ENCODE peak calls at places on chromosomes 3 and 15, in eight cellular contexts. O, D, N, R, K, M, L and Y are unnamed samples.

GRCh38 chr3:38479431-38480092 is 16.6 kb upstream of the EXOG start:
- DNase-seq in O (peak), D (peak), N (no peak), R (peak), K (peak), M (peak), L (peak), Y (peak)

GRCh38 chr15:88247914-88248313 is 8.6 kb downstream of the NTRK3 start:
- DNase-seq in O (no peak), D (no peak), N (no peak), R (no peak), K (no peak), M (no peak), L (no peak), Y (no peak)

GRCh38 chr3:154427685-154428291 is 2.2 kb downstream of the GPR149 start:
- DNase-seq in O (no peak), D (peak), N (no peak), R (no peak), K (no peak), M (no peak), L (no peak), Y (no peak)

GRCh38 chr15:57542505-57542817 is 49.2 kb upstream of the MYZAP start:
- DNase-seq in O (no peak), D (no peak), N (no peak), R (no peak), K (no peak), M (no peak), L (no peak), Y (no peak)

GRCh38 chr3:57173687-57174086 is 8.5 kb upstream of the IL17RD start:
- DNase-seq in O (no peak), D (no peak), N (no peak), R (no peak), K (no peak), M (no peak), L (no peak), Y (no peak)

GRCh38 chr3:130395916-130396315 is 50.4 kb downstream of the COL6A5 start:
- DNase-seq in O (no peak), D (no peak), N (peak), R (no peak), K (no peak), M (no peak), L (no peak), Y (no peak)

GRCh38 chr3:94285874-94286273 is 223.0 kb downstream of the NSUN3 start:
- DNase-seq in O (no peak), D (no peak), N (no peak), R (no peak), K (no peak), M (no peak), L (no peak), Y (no peak)

GRCh38 chr3:23489338-23490158 is 286.4 kb downstream of the UBE2E2 start:
- DNase-seq in O (no peak), D (no peak), N (no peak), R (no peak), K (no peak), M (no peak), L (no peak), Y (no peak)

GRCh38 chr3:58688563-58688962 is 22.0 kb upstream of the FAM3D start:
- DNase-seq in O (no peak), D (no peak), N (no peak), R (no peak), K (peak), M (no peak), L (no peak), Y (no peak)

GRCh38 chr15:38996111-38996541 is 431.5 kb upstream of the RASGRP1 start:
- DNase-seq in O (no peak), D (no peak), N (peak), R (no peak), K (no peak), M (no peak), L (no peak), Y (no peak)

GRCh38 chr15:63439536-63440264 is 58.1 kb upstream of the CA12 start:
- DNase-seq in O (no peak), D (no peak), N (no peak), R (no peak), K (no peak), M (no peak), L (no peak), Y (peak)

GRCh38 chr3:43087249-43087776 is 18.6 kb downstream of the POMGNT2 start:
- DNase-seq in O (no peak), D (no peak), N (no peak), R (no peak), K (no peak), M (no peak), L (no peak), Y (no peak)
- TF ChIP-seq CTCF in O (no peak), D (no peak), N (no peak), R (peak), K (no peak), M (no peak), L (no peak), Y (no peak)

DNA sequence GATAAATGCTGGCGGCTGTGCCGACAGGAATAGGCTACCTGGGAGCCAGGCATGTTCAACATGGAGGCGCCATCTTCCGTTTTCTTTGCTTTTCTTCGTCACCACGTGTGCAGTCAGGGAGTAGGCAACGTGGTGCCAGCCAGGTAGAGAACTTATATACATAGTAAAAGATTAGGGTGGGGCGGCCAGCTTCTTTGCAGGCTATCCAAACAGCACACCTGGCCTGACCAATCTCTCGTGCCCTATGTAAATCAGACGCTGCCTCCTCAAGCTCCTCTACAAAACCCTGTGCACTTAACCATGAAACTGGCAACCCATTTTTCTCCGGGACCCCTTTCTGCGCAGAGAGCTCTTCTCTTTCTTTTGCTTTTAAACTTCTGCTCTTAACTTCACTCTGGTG is 28.6 kb upstream of the OR5K4 start:
- DNase-seq in O (no peak), D (peak), N (no peak), R (peak), K (peak), M (no peak), L (no peak), Y (no peak)
- TF ChIP-seq CTCF in O (no peak), D (no peak), N (no peak), R (no peak), K (no peak), M (no peak), L (no peak), Y (no peak)

GRCh38 chr3:106208979-106209378 is 340.2 kb upstream of the CBLB start:
- DNase-seq in O (no peak), D (no peak), N (no peak), R (no peak), K (peak), M (no peak), L (no peak), Y (no peak)
- TF ChIP-seq CTCF in O (no peak), D (no peak), N (no peak), R (no peak), K (no peak), M (no peak), L (peak), Y (peak)

GRCh38 chr15:55990071-55990470 is 3.3 kb downstream of the NEDD4 start:
- DNase-seq in O (no peak), D (no peak), N (no peak), R (no peak), K (no peak), M (no peak), L (no peak), Y (no peak)

GRCh38 chr15:55992769-55993110 is 672 bp downstream of the NEDD4 start:
- DNase-seq in O (no peak), D (no peak), N (no peak), R (no peak), K (no peak), M (no peak), L (no peak), Y (no peak)

GRCh38 chr15:55990516-55990915 is 2.9 kb downstream of the NEDD4 start:
- DNase-seq in O (no peak), D (no peak), N (no peak), R (no peak), K (no peak), M (no peak), L (no peak), Y (no peak)

GRCh38 chr15:55991841-55992768 is 1.3 kb downstream of the NEDD4 start:
- DNase-seq in O (no peak), D (no peak), N (no peak), R (no peak), K (no peak), M (no peak), L (no peak), Y (no peak)

GRCh38 chr15:55990986-55991385 is 2.4 kb downstream of the NEDD4 start:
- DNase-seq in O (no peak), D (no peak), N (no peak), R (no peak), K (no peak), M (no peak), L (no peak), Y (no peak)
- TF ChIP-seq CTCF in O (no peak), D (no peak), N (no peak), R (no peak), K (no peak), M (no peak), L (no peak), Y (no peak)

GRCh38 chr3:127367593-127367992 is 79.7 kb upstream of the PRR20G start:
- DNase-seq in O (no peak), D (no peak), N (no peak), R (no peak), K (no peak), M (no peak), L (no peak), Y (no peak)

GRCh38 chr3:127369356-127369935 is 81.6 kb upstream of the PRR20G start:
- DNase-seq in O (no peak), D (no peak), N (no peak), R (no peak), K (no peak), M (no peak), L (no peak), Y (no peak)

GRCh38 chr3:127365383-127365782 is 77.5 kb upstream of the PRR20G start:
- DNase-seq in O (no peak), D (no peak), N (no peak), R (no peak), K (peak), M (no peak), L (no peak), Y (no peak)

GRCh38 chr3:127368186-127369032 is 80.6 kb upstream of the PRR20G start:
- DNase-seq in O (no peak), D (no peak), N (no peak), R (no peak), K (no peak), M (no peak), L (no peak), Y (no peak)

GRCh38 chr3:127366383-127366782 is 78.5 kb upstream of the PRR20G start:
- DNase-seq in O (no peak), D (peak), N (no peak), R (no peak), K (no peak), M (no peak), L (no peak), Y (no peak)
- TF ChIP-seq CTCF in O (peak), D (no peak), N (peak), R (no peak), K (no peak), M (no peak), L (no peak), Y (no peak)

GRCh38 chr3:186224211-186224610 is 115.3 kb upstream of the ETV5 start:
- DNase-seq in O (no peak), D (no peak), N (no peak), R (no peak), K (no peak), M (no peak), L (no peak), Y (no peak)
- TF ChIP-seq CTCF in O (no peak), D (no peak), N (no peak), R (no peak), K (no peak), M (no peak), L (no peak), Y (no peak)

GRCh38 chr3:8954938-8955763 is 8.1 kb downstream of the RAD18 start:
- DNase-seq in O (peak), D (no peak), N (no peak), R (no peak), K (no peak), M (no peak), L (no peak), Y (no peak)
- TF ChIP-seq CTCF in O (no peak), D (no peak), N (no peak), R (no peak), K (no peak), M (no peak), L (no peak), Y (no peak)